ENCODE peak calls at places on chromosome 14, in six cellular contexts. C is A673, M is heart left ventricle, B is upper lobe of right lung, Q is keratinocyte, Z is OCI-LY7. O is an unnamed sample. For H3K4me1, the result is how much of the 10 kb centered on the place peaks cover.

GRCh38 chr14:91714805-91715204 is 17.1 kb downstream of the CATSPERB start:
- DNase-seq in C (no peak), Z (no peak), M (no peak), Q (no peak), B (no peak), O (no peak)

GRCh38 chr14:33165144-33165925 is 226.7 kb downstream of the NPAS3 start:
- DNase-seq in M (no peak), Z (peak), C (peak), B (no peak), Q (no peak), O (peak)

GRCh38 chr14:38882533-38882932 is 220.5 kb downstream of the SEC23A start:
- DNase-seq in M (no peak), C (no peak), Q (no peak), B (no peak), Z (no peak), O (no peak)

GRCh38 chr14:37037636-37038387 is 134.6 kb downstream of the SLC25A21 start:
- DNase-seq in M (no peak), B (no peak), Z (no peak), Q (no peak), C (no peak), O (no peak)

GRCh38 chr14:104872469-104873341 is 7.6 kb downstream of the CEP170B start:
- DNase-seq in Z (no peak), B (peak), Q (no peak), M (peak), C (no peak), O (peak)

GRCh38 chr14:105455766-105456660 is 18.6 kb upstream of the CRIP2 start:
- DNase-seq in Z (no peak), B (no peak), M (peak), Q (no peak), C (no peak), O (no peak)

GRCh38 chr14:75476274-75476995 is 45.8 kb upstream of the BATF start:
- DNase-seq in C (no peak), Z (peak), Q (no peak), M (no peak), B (peak), O (peak)

GRCh38 chr14:73264896-73265720 is 27.8 kb downstream of the PAPLN start:
- DNase-seq in B (no peak), Z (no peak), Q (no peak), C (no peak), M (no peak), O (no peak)

GRCh38 chr14:86798330-86798729 is 1194.7 kb downstream of the GALC start:
- DNase-seq in C (no peak), Q (no peak), B (no peak), Z (no peak), M (no peak), O (no peak)

GRCh38 chr14:81310606-81311005 is 89.5 kb downstream of the STON2 start:
- DNase-seq in Q (no peak), B (no peak), C (no peak), Z (no peak), M (no peak), O (no peak)
- H3K4me1 ChIP-seq in Q (half or more), B (under half), C (under half), Z (under half), M (under half), O (under half)

GRCh38 chr14:52683985-52684520 is 11.3 kb downstream of the ERO1A start:
- DNase-seq in B (no peak), Z (no peak), Q (no peak), M (no peak), C (no peak), O (no peak)

GRCh38 chr14:52678591-52678990 is 16.8 kb downstream of the ERO1A start:
- DNase-seq in Q (no peak), Z (peak), C (no peak), M (no peak), B (no peak), O (no peak)
- TF ChIP-seq CTCF in Q (no peak), Z (peak), C (peak), M (no peak), B (peak), O (peak)

GRCh38 chr14:59484611-59485174 is 376 bp downstream of the JKAMP start:
- DNase-seq in M (no peak), Z (no peak), B (no peak), C (peak), Q (no peak), O (no peak)

GRCh38 chr14:59482120-59482434 is 2.1 kb downstream of the L3HYPDH start:
- DNase-seq in Q (no peak), Z (no peak), B (no peak), M (no peak), C (no peak), O (no peak)

GRCh38 chr14:59482471-59483331 is 1.5 kb downstream of the L3HYPDH start:
- DNase-seq in M (no peak), Z (no peak), Q (peak), B (no peak), C (peak), O (peak)

GRCh38 chr14:59483819-59484610 is at the start of the genes JKAMP and L3HYPDH:
- DNase-seq in M (peak), Z (peak), Q (peak), C (peak), B (peak), O (peak)

GRCh38 chr14:59483360-59483759 is 848 bp downstream of the L3HYPDH start:
- DNase-seq in C (peak), Z (no peak), B (no peak), Q (no peak), M (no peak), O (peak)
- H3K4me1 ChIP-seq in C (under half), Z (under half), B (under half), Q (under half), M (under half), O (under half)

GRCh38 chr14:101480022-101480746 is 81.1 kb upstream of the DIO3 start:
- DNase-seq in B (no peak), Z (no peak), Q (no peak), M (no peak), C (no peak), O (no peak)

GRCh38 chr14:101477648-101478047 is 83.6 kb upstream of the DIO3 start:
- DNase-seq in M (no peak), Z (no peak), C (no peak), B (no peak), Q (no peak), O (no peak)

GRCh38 chr14:101478096-101478495 is 83.2 kb upstream of the DIO3 start:
- DNase-seq in Z (no peak), C (no peak), Q (no peak), M (no peak), B (peak), O (no peak)

GRCh38 chr14:101476931-101477553 is 84.3 kb upstream of the DIO3 start:
- DNase-seq in Q (no peak), B (peak), C (peak), M (no peak), Z (peak), O (peak)

DNA sequence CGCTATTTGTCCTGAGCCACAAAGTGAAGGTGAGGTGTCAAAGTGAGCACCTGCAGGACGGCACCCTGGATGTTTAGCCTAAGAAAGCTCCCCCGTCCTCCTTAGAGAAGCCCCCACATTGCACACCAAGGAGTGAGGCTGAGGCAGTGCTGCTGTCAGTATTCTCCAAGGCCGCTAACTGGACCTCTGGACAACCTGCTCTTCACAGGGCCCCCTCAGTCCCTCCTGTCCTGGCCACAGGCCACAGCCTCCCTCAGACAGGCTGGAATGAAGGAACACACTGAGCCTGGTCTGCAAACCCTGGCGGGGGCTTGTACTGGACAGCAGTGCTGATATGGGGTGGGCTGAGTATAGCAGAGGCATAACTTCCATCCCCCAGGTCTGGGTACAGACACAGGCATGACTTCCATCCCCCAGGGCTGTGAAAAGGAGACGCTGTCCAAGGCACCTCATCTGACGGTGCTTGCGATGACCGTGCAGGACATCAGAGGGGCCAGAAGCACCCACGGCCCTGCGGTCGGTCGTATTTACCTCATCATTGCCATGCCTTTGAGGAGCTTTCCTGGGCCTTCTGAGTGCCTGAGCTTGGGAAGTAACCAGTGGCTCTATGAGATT is 82.4 kb upstream of the DIO3 start:
- DNase-seq in B (peak), Z (no peak), M (no peak), C (no peak), Q (no peak), O (no peak)
- TF ChIP-seq CTCF in B (no peak), Z (no peak), M (no peak), C (no peak), Q (no peak), O (no peak)

GRCh38 chr14:56590535-56590951 is 10.9 kb downstream of the TMEM260 start:
- DNase-seq in Z (no peak), Q (no peak), M (no peak), C (peak), B (no peak), O (no peak)

GRCh38 chr14:56592746-56593544 is 13.3 kb downstream of the TMEM260 start:
- DNase-seq in C (no peak), B (no peak), Z (no peak), M (no peak), Q (no peak), O (peak)

GRCh38 chr14:56598519-56598918 is 18.9 kb downstream of the TMEM260 start:
- DNase-seq in C (no peak), M (no peak), Q (no peak), Z (no peak), B (no peak), O (no peak)

DNA sequence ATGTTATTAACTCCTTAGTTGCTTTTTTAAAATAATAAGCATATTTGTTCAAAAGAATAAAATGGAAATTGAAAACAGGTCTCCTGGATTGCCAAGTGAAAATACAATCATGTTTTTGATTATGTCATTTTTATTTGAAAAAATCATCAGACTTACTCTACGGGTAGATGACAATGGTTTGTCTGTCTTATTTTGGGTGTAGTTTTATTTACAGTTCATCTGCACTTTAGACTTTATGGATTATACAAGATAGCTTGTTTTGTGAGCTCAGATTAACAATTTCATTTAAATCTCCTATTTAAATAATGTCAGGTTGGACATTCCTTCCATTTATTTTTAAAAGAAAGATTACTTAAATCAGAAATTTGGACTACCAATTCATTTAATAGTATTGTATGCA is 14.8 kb downstream of the TMEM260 start:
- DNase-seq in B (no peak), Z (no peak), Q (no peak), C (no peak), M (no peak), O (no peak)
- H3K4me1 ChIP-seq in B (under half), Z (under half), Q (under half), C (under half), M (under half), O (under half)

O was measured in hepatocyte.